ENCODE peak calls at places on chromosomes 16 and 17, in five cellular contexts. Y is IMR-90; Q is fibroblast of mammary gland; S is CD8-positive, alpha-beta T cell; I is brain microvascular endothelial cell. D is an unnamed sample.

GRCh38 chr17:32227910-32228309 is 37.7 kb upstream of the RHBDL3 start:
- DNase-seq in Y (no peak), Q (no peak), S (no peak), I (no peak), D (no peak)

GRCh38 chr16:21645261-21645721 is 7.1 kb downstream of the IGSF6 start:
- DNase-seq in Y (peak), Q (peak), S (no peak), I (no peak), D (peak)

GRCh38 chr16:49332589-49333267 is 40.9 kb upstream of the C16orf78 start:
- DNase-seq in Y (no peak), Q (no peak), S (no peak), I (no peak), D (no peak)

GRCh38 chr17:42438600-42439567 is 15.8 kb upstream of the CAVIN1 start:
- DNase-seq in Y (no peak), Q (peak), S (no peak), I (peak), D (no peak)

GRCh38 chr16:49410226-49410625 is 36.6 kb downstream of the C16orf78 start:
- DNase-seq in Y (no peak), Q (no peak), S (no peak), I (no peak), D (no peak)

GRCh38 chr17:5705876-5706420 is 121.6 kb upstream of the NLRP1 start:
- DNase-seq in Y (no peak), Q (no peak), S (no peak), I (no peak), D (no peak)

GRCh38 chr16:72404299-72404698 is 232.3 kb upstream of the PMFBP1 start:
- DNase-seq in Y (peak), Q (peak), S (no peak), I (no peak), D (no peak)

GRCh38 chr16:85104821-85105391 is 7.4 kb downstream of the CIBAR2 start:
- DNase-seq in Y (no peak), Q (no peak), S (peak), I (no peak), D (no peak)

GRCh38 chr17:36085710-36086268 is 4.2 kb downstream of the CCL3 start:
- DNase-seq in Y (no peak), Q (peak), S (no peak), I (no peak), D (no peak)

GRCh38 chr17:44221072-44221861 is 1.8 kb upstream of the UBTF start:
- DNase-seq in Y (peak), Q (peak), S (peak), I (peak), D (peak)

GRCh38 chr16:24731722-24732419 is 2.4 kb downstream of the TNRC6A start:
- DNase-seq in Y (no peak), Q (peak), S (no peak), I (no peak), D (no peak)
- H3K4me3 ChIP-seq in Y (no peak), Q (peak), S (no peak), I (no peak), D (peak)

GRCh38 chr17:34990921-34991365 is 10.6 kb downstream of the LIG3 start:
- DNase-seq in Y (peak), Q (peak), S (no peak), I (no peak), D (no peak)
- H3K4me3 ChIP-seq in Y (no peak), Q (no peak), S (no peak), I (no peak), D (no peak)

GRCh38 chr17:79794659-79795511 is 2.0 kb downstream of the CBX8 start:
- DNase-seq in Y (no peak), Q (no peak), S (no peak), I (no peak), D (no peak)

GRCh38 chr17:79792984-79793923 is 3.6 kb downstream of the CBX8 start:
- DNase-seq in Y (peak), Q (peak), S (no peak), I (peak), D (no peak)

GRCh38 chr17:79792371-79792871 is 4.5 kb downstream of the CBX8 start:
- DNase-seq in Y (no peak), Q (no peak), S (no peak), I (no peak), D (no peak)

GRCh38 chr17:79795795-79796569 is 895 bp downstream of the CBX8 start:
- DNase-seq in Y (no peak), Q (no peak), S (no peak), I (no peak), D (no peak)

GRCh38 chr17:79793924-79794304 is 3.0 kb downstream of the CBX8 start:
- DNase-seq in Y (no peak), Q (no peak), S (no peak), I (no peak), D (no peak)
- H3K4me3 ChIP-seq in Y (peak), Q (peak), S (no peak), I (peak), D (no peak)

GRCh38 chr17:77572851-77573250 is 385.7 kb upstream of the TNRC6C start:
- DNase-seq in Y (no peak), Q (no peak), S (no peak), I (no peak), D (no peak)

GRCh38 chr17:77571141-77571540 is 387.4 kb upstream of the TNRC6C start:
- DNase-seq in Y (no peak), Q (no peak), S (no peak), I (no peak), D (no peak)

GRCh38 chr17:77570565-77570898 is 388.0 kb upstream of the TNRC6C start:
- DNase-seq in Y (no peak), Q (no peak), S (no peak), I (no peak), D (no peak)

GRCh38 chr17:77572065-77572601 is 386.4 kb upstream of the TNRC6C start:
- DNase-seq in Y (no peak), Q (no peak), S (no peak), I (no peak), D (no peak)

GRCh38 chr17:77571562-77571981 is 386.9 kb upstream of the TNRC6C start:
- DNase-seq in Y (peak), Q (no peak), S (peak), I (peak), D (no peak)
- H3K4me3 ChIP-seq in Y (no peak), Q (no peak), S (peak), I (no peak), D (no peak)